ENCODE peak calls at places on chromosomes 13 and 19, in four cellular contexts. One of them, this sample, is unnamed.

GRCh38 chr13:60230593-60230992 is 66.9 kb upstream of the DIAPH3 start:
- DNase-seq in AG09319: no peak
- DNase-seq in fibroblast of mammary gland: no peak
- DNase-seq in type B pancreatic cell: no peak
- DNase-seq in this sample: no peak

GRCh38 chr19:41531438-41532311 is 44.3 kb upstream of the CEACAM21 start:
- DNase-seq in type B pancreatic cell: no peak
- DNase-seq in AG09319: peak
- DNase-seq in fibroblast of mammary gland: peak
- DNase-seq in this sample: peak

GRCh38 chr19:42683917-42684513 is 56.3 kb downstream of the PSG3 start:
- DNase-seq in AG09319: no peak
- DNase-seq in fibroblast of mammary gland: peak
- DNase-seq in type B pancreatic cell: no peak
- DNase-seq in this sample: peak

GRCh38 chr13:52162279-52163101 is 3.1 kb upstream of the NEK3 start:
- DNase-seq in type B pancreatic cell: no peak
- DNase-seq in AG09319: no peak
- DNase-seq in fibroblast of mammary gland: peak
- DNase-seq in this sample: no peak

GRCh38 chr19:916645-917322 is 349 bp upstream of the KISS1R start:
- DNase-seq in AG09319: no peak
- DNase-seq in type B pancreatic cell: peak
- DNase-seq in fibroblast of mammary gland: no peak
- DNase-seq in this sample: no peak

GRCh38 chr13:89255844-89256406 is 1584.8 kb downstream of the SLITRK5 start:
- DNase-seq in AG09319: no peak
- DNase-seq in fibroblast of mammary gland: no peak
- DNase-seq in type B pancreatic cell: no peak
- DNase-seq in this sample: no peak

GRCh38 chr13:41064493-41064892 is 3.2 kb downstream of the WBP4 start:
- DNase-seq in AG09319: no peak
- DNase-seq in fibroblast of mammary gland: peak
- DNase-seq in type B pancreatic cell: no peak
- DNase-seq in this sample: no peak

GRCh38 chr19:14686411-14686810 is 3.4 kb upstream of the ZNF333 start:
- DNase-seq in type B pancreatic cell: no peak
- DNase-seq in AG09319: no peak
- DNase-seq in fibroblast of mammary gland: peak
- DNase-seq in this sample: no peak

GRCh38 chr13:94268661-94269060 is 210.8 kb downstream of the DCT start:
- DNase-seq in AG09319: no peak
- DNase-seq in fibroblast of mammary gland: peak
- DNase-seq in type B pancreatic cell: no peak
- DNase-seq in this sample: no peak

GRCh38 chr13:113027095-113027494 is 58.1 kb downstream of the MCF2L start:
- DNase-seq in fibroblast of mammary gland: no peak
- DNase-seq in type B pancreatic cell: no peak
- DNase-seq in AG09319: no peak
- DNase-seq in this sample: no peak

GRCh38 chr19:1261863-1262686 is 7.1 kb upstream of the CIRBP start:
- DNase-seq in fibroblast of mammary gland: peak
- DNase-seq in AG09319: no peak
- DNase-seq in type B pancreatic cell: no peak
- DNase-seq in this sample: no peak

GRCh38 chr19:41940443-41941409 is 12.5 kb upstream of the ERFL start:
- DNase-seq in fibroblast of mammary gland: no peak
- DNase-seq in AG09319: no peak
- DNase-seq in type B pancreatic cell: no peak
- DNase-seq in this sample: no peak

GRCh38 chr13:113999618-113999910 is 25.7 kb upstream of the C13orf46 start:
- DNase-seq in fibroblast of mammary gland: no peak
- DNase-seq in type B pancreatic cell: no peak
- DNase-seq in AG09319: no peak
- DNase-seq in this sample: no peak

GRCh38 chr19:904545-904944 is 8.5 kb downstream of the R3HDM4 start:
- DNase-seq in fibroblast of mammary gland: no peak
- DNase-seq in AG09319: no peak
- DNase-seq in type B pancreatic cell: no peak
- DNase-seq in this sample: no peak

GRCh38 chr13:23509781-23510543 is 60.2 kb upstream of the TNFRSF19 start:
- DNase-seq in AG09319: no peak
- DNase-seq in fibroblast of mammary gland: peak
- DNase-seq in type B pancreatic cell: no peak
- DNase-seq in this sample: no peak

GRCh38 chr19:58196911-58197616 is 14.2 kb downstream of the ZNF274 start:
- DNase-seq in AG09319: no peak
- DNase-seq in fibroblast of mammary gland: peak
- DNase-seq in type B pancreatic cell: no peak
- DNase-seq in this sample: no peak

GRCh38 chr19:34237939-34238338 is 16.4 kb upstream of the GARRE1 start:
- DNase-seq in fibroblast of mammary gland: no peak
- DNase-seq in type B pancreatic cell: no peak
- DNase-seq in AG09319: no peak
- DNase-seq in this sample: no peak

GRCh38 chr19:53780506-53780905 is 43.6 kb downstream of the NLRP12 start:
- DNase-seq in fibroblast of mammary gland: no peak
- DNase-seq in type B pancreatic cell: no peak
- DNase-seq in AG09319: no peak
- DNase-seq in this sample: no peak

DNA sequence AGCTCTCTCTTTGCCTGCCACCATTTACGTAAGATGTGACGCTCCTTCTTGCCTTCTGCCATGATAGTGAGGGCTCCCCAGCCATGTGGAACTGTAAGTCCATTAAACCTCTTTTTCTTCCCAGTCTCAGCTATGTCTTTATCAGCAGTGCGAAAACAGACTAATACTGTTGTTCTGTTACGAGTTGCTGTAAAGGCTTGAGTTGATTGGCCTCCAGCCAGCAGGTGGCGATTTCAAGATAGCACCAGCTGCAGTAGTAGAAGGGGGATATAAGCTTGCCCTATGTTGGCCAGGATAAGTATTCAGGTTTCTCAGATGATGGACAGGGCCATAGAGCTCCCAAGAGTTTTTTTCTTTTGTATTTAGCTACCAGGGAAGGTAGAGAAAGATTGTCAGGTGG is 385.5 kb downstream of the MZT1 start:
- DNase-seq in AG09319: no peak
- DNase-seq in fibroblast of mammary gland: no peak
- DNase-seq in type B pancreatic cell: no peak
- DNase-seq in this sample: no peak
- TF ChIP-seq CTCF in AG09319: no peak
- TF ChIP-seq CTCF in fibroblast of mammary gland: no peak
- TF ChIP-seq CTCF in type B pancreatic cell: no peak
- TF ChIP-seq CTCF in this sample: no peak

DNA sequence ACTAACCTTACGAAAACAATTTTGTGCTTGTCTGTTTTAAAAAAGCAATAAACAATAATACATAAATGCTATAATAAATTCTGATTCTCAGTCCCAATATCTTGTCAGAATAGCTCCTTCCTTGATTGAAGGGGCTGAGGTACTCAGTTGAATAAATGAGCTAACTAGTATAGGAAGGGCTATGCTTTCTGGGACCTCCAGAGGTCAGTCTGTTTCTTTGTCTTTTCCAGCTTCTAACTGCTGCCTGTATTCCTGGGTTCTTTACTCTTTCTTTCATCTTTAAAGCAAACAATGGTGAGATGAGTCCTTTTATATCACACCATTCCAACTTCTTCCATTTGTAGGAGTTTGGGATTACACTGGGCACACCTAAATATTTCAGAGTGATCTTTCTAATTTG is 1297.0 kb upstream of the ATXN8OS start:
- DNase-seq in type B pancreatic cell: no peak
- DNase-seq in fibroblast of mammary gland: no peak
- DNase-seq in AG09319: no peak
- DNase-seq in this sample: no peak
- TF ChIP-seq CTCF in type B pancreatic cell: peak
- TF ChIP-seq CTCF in fibroblast of mammary gland: no peak
- TF ChIP-seq CTCF in AG09319: no peak
- TF ChIP-seq CTCF in this sample: no peak

DNA sequence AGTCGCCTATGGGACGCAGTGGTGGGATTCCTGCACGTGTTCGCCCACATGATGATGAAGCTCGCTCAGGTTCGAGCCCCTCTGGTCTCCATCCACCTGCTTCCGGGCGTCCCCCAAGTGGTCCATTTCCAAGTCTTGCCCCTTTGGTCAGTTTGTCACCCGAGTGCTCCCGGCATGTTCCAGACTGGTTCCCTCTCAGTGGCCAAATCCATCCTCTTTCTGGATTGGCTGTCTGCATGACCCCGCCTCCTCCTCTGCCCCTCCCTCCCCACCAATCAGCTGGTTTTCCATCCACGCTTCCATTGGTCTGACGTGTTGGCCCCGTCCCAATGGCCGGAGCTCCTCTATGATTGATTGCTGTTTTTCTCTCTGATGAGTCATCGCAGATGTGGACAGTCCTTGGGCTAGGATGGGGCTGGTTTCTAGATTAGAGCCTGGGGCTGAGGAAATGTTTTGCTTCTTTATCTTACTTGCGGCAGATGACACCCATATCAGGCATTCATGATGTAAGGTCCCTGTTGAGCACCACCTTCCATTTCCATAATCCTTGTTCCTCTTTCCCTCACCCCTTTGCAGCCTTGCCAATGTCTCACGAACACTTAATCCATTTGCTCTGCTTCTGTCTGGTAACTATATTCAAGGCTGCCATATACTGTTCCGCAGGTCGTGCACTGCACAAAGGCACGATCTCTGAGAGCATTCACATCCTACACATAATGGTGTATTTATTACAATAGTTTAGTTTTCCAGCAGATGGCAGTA is 73.8 kb downstream of the MAP4K1 start:
- DNase-seq in type B pancreatic cell: no peak
- DNase-seq in fibroblast of mammary gland: peak
- DNase-seq in AG09319: peak
- DNase-seq in this sample: no peak
- TF ChIP-seq CTCF in type B pancreatic cell: no peak
- TF ChIP-seq CTCF in fibroblast of mammary gland: no peak
- TF ChIP-seq CTCF in AG09319: no peak
- TF ChIP-seq CTCF in this sample: no peak

DNA sequence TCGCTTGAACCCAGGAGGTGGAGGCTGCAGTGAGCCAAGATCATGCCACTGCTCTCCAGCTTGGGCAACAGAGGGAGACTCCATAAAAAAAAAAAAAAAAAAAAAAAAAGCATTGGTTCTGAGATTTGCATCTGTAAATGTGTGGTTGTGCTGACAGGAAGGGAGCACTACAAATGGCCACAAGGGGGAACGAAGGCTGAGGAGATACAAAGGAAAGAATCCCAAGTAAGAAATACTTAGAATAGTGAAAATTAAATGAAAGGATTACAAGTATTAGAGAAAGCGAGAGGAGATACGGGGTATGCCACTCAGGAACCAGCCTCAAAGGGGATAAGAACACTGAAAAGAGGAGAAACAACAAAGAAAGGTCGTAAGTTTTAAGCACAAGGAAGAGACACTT is 284.9 kb downstream of the KLF12 start:
- DNase-seq in AG09319: no peak
- DNase-seq in fibroblast of mammary gland: peak
- DNase-seq in type B pancreatic cell: no peak
- DNase-seq in this sample: no peak
- TF ChIP-seq CTCF in AG09319: peak
- TF ChIP-seq CTCF in fibroblast of mammary gland: peak
- TF ChIP-seq CTCF in type B pancreatic cell: peak
- TF ChIP-seq CTCF in this sample: peak

GRCh38 chr19:46297700-46298476 is 1.0 kb downstream of the HIF3A start:
- DNase-seq in type B pancreatic cell: no peak
- DNase-seq in fibroblast of mammary gland: peak
- DNase-seq in AG09319: no peak
- DNase-seq in this sample: no peak
- TF ChIP-seq CTCF in type B pancreatic cell: no peak
- TF ChIP-seq CTCF in fibroblast of mammary gland: no peak
- TF ChIP-seq CTCF in AG09319: no peak
- TF ChIP-seq CTCF in this sample: no peak

GRCh38 chr13:35879111-35879510 is 252.1 kb downstream of the DCLK1 start:
- DNase-seq in AG09319: no peak
- DNase-seq in type B pancreatic cell: no peak
- DNase-seq in fibroblast of mammary gland: no peak
- DNase-seq in this sample: no peak
- TF ChIP-seq CTCF in AG09319: no peak
- TF ChIP-seq CTCF in type B pancreatic cell: no peak
- TF ChIP-seq CTCF in fibroblast of mammary gland: no peak
- TF ChIP-seq CTCF in this sample: no peak

GRCh38 chr13:67410645-67411044 is 180.5 kb upstream of the PCDH9 start:
- DNase-seq in type B pancreatic cell: no peak
- DNase-seq in fibroblast of mammary gland: no peak
- DNase-seq in AG09319: no peak
- DNase-seq in this sample: no peak
- TF ChIP-seq CTCF in type B pancreatic cell: no peak
- TF ChIP-seq CTCF in fibroblast of mammary gland: no peak
- TF ChIP-seq CTCF in AG09319: no peak
- TF ChIP-seq CTCF in this sample: no peak

GRCh38 chr19:10682397-10683063 is 18.7 kb upstream of the QTRT1 start:
- DNase-seq in type B pancreatic cell: no peak
- DNase-seq in AG09319: no peak
- DNase-seq in fibroblast of mammary gland: no peak
- DNase-seq in this sample: no peak
- TF ChIP-seq CTCF in type B pancreatic cell: no peak
- TF ChIP-seq CTCF in AG09319: no peak
- TF ChIP-seq CTCF in fibroblast of mammary gland: no peak
- TF ChIP-seq CTCF in this sample: no peak

GRCh38 chr19:28324275-28325060 is 888.5 kb downstream of the UQCRFS1 start:
- DNase-seq in type B pancreatic cell: no peak
- DNase-seq in AG09319: no peak
- DNase-seq in fibroblast of mammary gland: no peak
- DNase-seq in this sample: no peak
- TF ChIP-seq CTCF in type B pancreatic cell: peak
- TF ChIP-seq CTCF in AG09319: no peak
- TF ChIP-seq CTCF in fibroblast of mammary gland: peak
- TF ChIP-seq CTCF in this sample: no peak

This sample was measured in CD8-positive, alpha-beta T cell.